ENCODE peak calls at places on chromosomes 6 and 20, in ten cellular contexts. T, N, L, J, K, A, F, C, G and V are unnamed samples.

GRCh38 chr6:30719356-30719755 is 796 bp upstream of the TUBB start:
- DNase-seq in G (no peak), K (peak), T (no peak), L (no peak), F (no peak), J (no peak), A (no peak), C (no peak), N (no peak), V (no peak)

GRCh38 chr6:115977220-115977619 is 83.5 kb downstream of the FRK start:
- DNase-seq in K (no peak), T (no peak), F (no peak), L (no peak), J (no peak), A (no peak), C (no peak), N (no peak), G (no peak), V (no peak)

GRCh38 chr20:50369225-50370035 is 140.8 kb upstream of the PTPN1 start:
- DNase-seq in L (no peak), T (no peak), G (no peak), K (peak), C (no peak), F (no peak), A (no peak), N (no peak), J (no peak), V (no peak)

GRCh38 chr6:21158873-21159272 is 434.7 kb upstream of the SOX4 start:
- DNase-seq in N (no peak), L (no peak), J (no peak), F (no peak), C (no peak), G (no peak), A (no peak), T (no peak), K (no peak), V (no peak)

GRCh38 chr6:155782320-155782730 is 326.7 kb upstream of the NOX3 start:
- DNase-seq in J (peak), T (no peak), N (no peak), A (no peak), K (no peak), F (peak), G (peak), L (peak), C (no peak), V (no peak)

GRCh38 chr6:138372711-138373463 is 4.8 kb upstream of the SMIM28 start:
- DNase-seq in J (no peak), N (no peak), L (no peak), G (no peak), T (no peak), C (no peak), K (no peak), A (no peak), F (no peak), V (no peak)

GRCh38 chr6:133788556-133788955 is 100.4 kb upstream of the TCF21 start:
- DNase-seq in G (no peak), J (no peak), T (no peak), A (no peak), N (no peak), K (no peak), F (no peak), L (no peak), C (no peak), V (no peak)

GRCh38 chr20:33871362-33871761 is 60.2 kb downstream of the CHMP4B start:
- DNase-seq in N (no peak), J (no peak), K (no peak), T (no peak), G (no peak), A (no peak), F (no peak), L (no peak), C (no peak), V (no peak)

GRCh38 chr6:13066050-13066449 is 262.3 kb downstream of the TBC1D7 start:
- DNase-seq in J (no peak), G (no peak), C (no peak), A (no peak), F (no peak), L (no peak), K (no peak), N (no peak), T (no peak), V (no peak)

GRCh38 chr20:32535316-32535952 is 49.7 kb downstream of the NOL4L start:
- DNase-seq in K (peak), N (no peak), A (no peak), J (no peak), G (no peak), F (no peak), T (no peak), L (no peak), C (peak), V (peak)

GRCh38 chr20:47960277-47960676 is 175.0 kb upstream of the SULF2 start:
- DNase-seq in A (no peak), C (no peak), N (no peak), J (no peak), K (no peak), F (no peak), G (no peak), T (no peak), L (no peak), V (no peak)

GRCh38 chr20:19849341-19850189 is 91.5 kb downstream of the RIN2 start:
- DNase-seq in G (no peak), T (no peak), N (no peak), F (no peak), A (peak), C (no peak), L (no peak), J (no peak), K (no peak), V (no peak)

GRCh38 chr6:57242505-57242904 is 20.4 kb upstream of the RAB23 start:
- DNase-seq in K (no peak), C (no peak), J (peak), A (no peak), L (peak), F (no peak), N (no peak), T (no peak), G (no peak), V (no peak)

GRCh38 chr20:34564810-34565209 is 6.3 kb downstream of the MAP1LC3A start:
- DNase-seq in K (no peak), J (no peak), G (no peak), T (no peak), A (no peak), F (no peak), N (no peak), C (no peak), L (no peak), V (no peak)

GRCh38 chr6:131683479-131683878 is 17.7 kb downstream of the OR2A4 start:
- DNase-seq in T (no peak), A (no peak), G (no peak), L (no peak), F (no peak), N (no peak), J (no peak), C (no peak), K (no peak), V (no peak)

GRCh38 chr20:49668181-49668877 is 45.3 kb downstream of the B4GALT5 start:
- DNase-seq in F (no peak), J (no peak), A (no peak), T (peak), C (no peak), G (no peak), K (no peak), L (no peak), N (peak), V (peak)

GRCh38 chr20:15199698-15200097 is 862.3 kb upstream of the FLRT3 start:
- DNase-seq in J (no peak), F (no peak), L (no peak), T (no peak), N (no peak), G (no peak), C (no peak), A (no peak), K (no peak), V (no peak)

GRCh38 chr6:5158191-5158590 is 73.0 kb downstream of the PPP1R3G start:
- DNase-seq in L (no peak), K (no peak), G (no peak), C (no peak), A (no peak), J (no peak), F (no peak), T (no peak), N (no peak), V (no peak)

GRCh38 chr20:5657190-5657872 is 92.9 kb upstream of the SHLD1 start:
- DNase-seq in G (no peak), C (no peak), J (peak), N (no peak), K (no peak), L (peak), F (peak), A (peak), T (no peak), V (no peak)

GRCh38 chr20:49862607-49863200 is 50.1 kb downstream of the SLC9A8 start:
- DNase-seq in J (no peak), A (no peak), C (no peak), G (no peak), N (no peak), F (no peak), T (no peak), L (no peak), K (no peak), V (no peak)

GRCh38 chr20:45352729-45353128 is 4.5 kb upstream of the SDC4 start:
- DNase-seq in K (no peak), N (no peak), J (no peak), L (no peak), T (no peak), G (no peak), A (no peak), C (no peak), F (no peak), V (no peak)

GRCh38 chr6:154236646-154237236 is 119.9 kb downstream of the IPCEF1 start:
- DNase-seq in L (no peak), K (no peak), C (no peak), F (no peak), T (no peak), G (no peak), J (no peak), A (no peak), N (no peak), V (no peak)

GRCh38 chr6:21360353-21360752 is 233.2 kb upstream of the SOX4 start:
- DNase-seq in L (no peak), N (no peak), G (no peak), A (no peak), T (no peak), C (no peak), J (no peak), K (no peak), F (no peak), V (no peak)

GRCh38 chr6:127737009-127737486 is 160.1 kb downstream of the C6orf58 start:
- DNase-seq in A (no peak), N (peak), F (peak), J (peak), T (peak), C (peak), L (peak), K (peak), G (peak), V (peak)

GRCh38 chr20:36384022-36384619 is 78.0 kb downstream of the DLGAP4 start:
- DNase-seq in A (no peak), C (no peak), T (no peak), K (no peak), L (no peak), N (no peak), J (no peak), F (no peak), G (peak), V (peak)

GRCh38 chr20:62670998-62671397 is 28.7 kb downstream of the SLCO4A1 start:
- DNase-seq in K (no peak), J (no peak), A (no peak), N (no peak), T (no peak), C (no peak), F (no peak), G (no peak), L (no peak), V (no peak)

GRCh38 chr6:148999501-148999900 is 252.7 kb downstream of the UST start:
- DNase-seq in G (no peak), N (no peak), A (no peak), T (no peak), C (no peak), J (no peak), F (peak), L (no peak), K (no peak), V (no peak)

GRCh38 chr6:112690497-112691202 is 343.5 kb downstream of the RFPL4B start:
- DNase-seq in J (peak), N (no peak), F (no peak), G (no peak), L (no peak), K (no peak), A (no peak), T (no peak), C (no peak), V (no peak)

GRCh38 chr20:16761305-16761829 is 13.2 kb downstream of the OTOR start:
- DNase-seq in J (peak), A (peak), K (peak), T (peak), G (peak), C (no peak), F (peak), N (peak), L (peak), V (peak)

GRCh38 chr6:41502607-41503434 is 43.4 kb upstream of the FOXP4 start:
- DNase-seq in T (no peak), C (no peak), N (no peak), J (no peak), G (no peak), A (no peak), F (no peak), K (no peak), L (no peak), V (no peak)

GRCh38 chr6:4635666-4636065 is 140.5 kb upstream of the CDYL start:
- DNase-seq in L (no peak), K (no peak), N (no peak), T (no peak), G (no peak), F (no peak), J (no peak), C (no peak), A (no peak), V (no peak)

GRCh38 chr6:116616757-116617093 is 446 bp downstream of the RSPH4A start:
- DNase-seq in F (peak), N (peak), G (no peak), T (no peak), C (no peak), J (no peak), K (no peak), L (no peak), A (peak), V (peak)

GRCh38 chr6:84137989-84138575 is 89.4 kb downstream of the CEP162 start:
- DNase-seq in G (no peak), C (no peak), T (no peak), J (no peak), F (no peak), N (no peak), A (no peak), L (no peak), K (no peak), V (no peak)